ENCODE peak calls at places on chromosome 22, in six cellular contexts. X, J, V, Q, S and N are unnamed samples.

GRCh38 chr22:22123118-22123959 is 121.2 kb upstream of the VPREB1 start:
- DNase-seq in X (no peak), J (no peak), V (no peak), Q (no peak), S (no peak), N (no peak)

GRCh38 chr22:36329217-36330078 is 58.3 kb downstream of the MYH9 start:
- DNase-seq in X (peak; percentile 93), J (peak; percentile 72), V (peak; percentile 84), Q (peak; percentile 78), S (peak; percentile 94), N (no peak)

GRCh38 chr22:24429411-24430365 is 2.3 kb downstream of the ADORA2A start:
- DNase-seq in X (no peak), J (peak; percentile 33), V (no peak), Q (no peak), S (no peak), N (peak; percentile 51)

GRCh38 chr22:46129390-46130041 is 20.8 kb upstream of the PPARA start:
- DNase-seq in X (no peak), J (no peak), V (no peak), Q (no peak), S (no peak), N (peak; percentile 90)

GRCh38 chr22:23431337-23432072 is 148.6 kb downstream of the IGLL1 start:
- DNase-seq in X (peak; percentile 37), J (no peak), V (no peak), Q (peak; percentile 68), S (no peak), N (no peak)

GRCh38 chr22:49014227-49015201 is 813.2 kb downstream of the BRD1 start:
- DNase-seq in X (no peak), J (no peak), V (no peak), Q (no peak), S (no peak), N (no peak)

GRCh38 chr22:22931557-22932270 is 44.1 kb downstream of the IGLL5 start:
- DNase-seq in X (no peak), J (no peak), V (no peak), Q (no peak), S (no peak), N (no peak)

GRCh38 chr22:43889366-43890253 is 2.2 kb downstream of the PNPLA5 start:
- DNase-seq in X (peak; percentile 40), J (peak; percentile 46), V (no peak), Q (no peak), S (peak; percentile 40), N (no peak)

GRCh38 chr22:46280999-46281623 is 13.3 kb downstream of the TTC38 start:
- DNase-seq in X (no peak), J (no peak), V (no peak), Q (no peak), S (no peak), N (no peak)

GRCh38 chr22:24066872-24067271 is 55.8 kb downstream of the CABIN1 start:
- DNase-seq in X (no peak), J (no peak), V (no peak), Q (no peak), S (no peak), N (no peak)

GRCh38 chr22:23531966-23532735 is 47.9 kb downstream of the IGLL1 start:
- DNase-seq in X (no peak), J (no peak), V (no peak), Q (no peak), S (no peak), N (no peak)

GRCh38 chr22:43859621-43860020 is 2.7 kb downstream of the SULT4A1 start:
- DNase-seq in X (no peak), J (no peak), V (no peak), Q (no peak), S (no peak), N (no peak)

GRCh38 chr22:36351921-36352774 is 35.6 kb downstream of the MYH9 start:
- DNase-seq in X (no peak), J (no peak), V (no peak), Q (peak; percentile 59), S (peak; percentile 77), N (no peak)

GRCh38 chr22:20752104-20752741 is 21.7 kb upstream of the SERPIND1 start:
- DNase-seq in X (no peak), J (no peak), V (no peak), Q (no peak), S (no peak), N (no peak)

GRCh38 chr22:20749453-20749852 is 24.5 kb upstream of the SERPIND1 start:
- DNase-seq in X (no peak), J (no peak), V (no peak), Q (no peak), S (no peak), N (no peak)

GRCh38 chr22:20751185-20751851 is 22.6 kb upstream of the SERPIND1 start:
- DNase-seq in X (peak; percentile 51), J (no peak), V (no peak), Q (no peak), S (peak; percentile 8), N (no peak)

GRCh38 chr22:20748820-20749428 is 25.0 kb upstream of the SERPIND1 start:
- DNase-seq in X (no peak), J (peak; percentile 5), V (no peak), Q (no peak), S (no peak), N (peak; percentile 40)

GRCh38 chr22:20750461-20751184 is 23.3 kb upstream of the SERPIND1 start:
- DNase-seq in X (no peak), J (peak; percentile 93), V (no peak), Q (peak; percentile 58), S (peak; percentile 78), N (no peak)
- H3K36me3 ChIP-seq in X (no peaks in the 10 kb centered on the region), J (peaks cover 8% of the 10 kb centered on the region), V (peaks cover 63% of the 10 kb centered on the region), Q (no peaks in the 10 kb centered on the region), S (peaks cover 9% of the 10 kb centered on the region), N (peaks cover 4% of the 10 kb centered on the region)

GRCh38 chr22:27159016-27159415 is 501.6 kb downstream of the MIAT start:
- DNase-seq in X (no peak), J (no peak), V (no peak), Q (no peak), S (no peak), N (no peak)

GRCh38 chr22:27154717-27155116 is 497.3 kb downstream of the MIAT start:
- DNase-seq in X (no peak), J (no peak), V (no peak), Q (no peak), S (no peak), N (no peak)

GRCh38 chr22:27157090-27157489 is 499.7 kb downstream of the MIAT start:
- DNase-seq in X (no peak), J (no peak), V (no peak), Q (no peak), S (no peak), N (no peak)

GRCh38 chr22:27163162-27164137 is 506.1 kb downstream of the MIAT start:
- DNase-seq in X (no peak), J (no peak), V (no peak), Q (no peak), S (no peak), N (no peak)

DNA sequence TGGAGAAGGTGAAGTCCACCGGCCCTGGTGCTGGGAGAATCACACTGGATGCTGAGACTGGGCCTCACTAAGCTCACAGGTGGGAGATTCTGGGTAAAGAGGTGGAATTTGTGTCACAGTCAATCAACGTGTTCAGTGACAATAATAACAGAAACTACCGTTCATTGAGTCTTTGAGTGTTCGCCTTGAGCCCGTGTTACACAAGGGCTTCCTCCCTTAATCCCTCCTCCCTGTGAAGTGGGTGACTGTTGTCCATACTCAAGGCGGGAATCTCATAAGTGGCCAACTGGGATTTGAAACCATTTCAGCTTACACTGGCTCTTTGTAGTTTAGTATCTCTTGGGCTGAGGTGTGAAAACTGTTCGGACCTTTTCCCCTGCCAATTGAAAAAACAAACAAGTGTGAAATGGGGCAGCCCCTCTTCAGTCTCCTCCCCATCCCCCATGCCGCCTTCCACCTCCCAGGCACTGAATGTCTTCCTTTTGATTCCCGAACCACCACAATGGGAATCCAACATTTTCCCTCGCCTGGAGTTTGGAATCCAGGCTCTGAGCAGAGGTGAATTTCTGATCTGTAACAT is 502.4 kb downstream of the MIAT start:
- DNase-seq in X (no peak), J (no peak), V (no peak), Q (no peak), S (no peak), N (no peak)
- H3K4me2 ChIP-seq in X (peak overlapping the region; percentile 46), J (no peak overlapping the region), V (no peak overlapping the region), Q (no peak overlapping the region), S (no peak overlapping the region), N (no peak overlapping the region)

DNA sequence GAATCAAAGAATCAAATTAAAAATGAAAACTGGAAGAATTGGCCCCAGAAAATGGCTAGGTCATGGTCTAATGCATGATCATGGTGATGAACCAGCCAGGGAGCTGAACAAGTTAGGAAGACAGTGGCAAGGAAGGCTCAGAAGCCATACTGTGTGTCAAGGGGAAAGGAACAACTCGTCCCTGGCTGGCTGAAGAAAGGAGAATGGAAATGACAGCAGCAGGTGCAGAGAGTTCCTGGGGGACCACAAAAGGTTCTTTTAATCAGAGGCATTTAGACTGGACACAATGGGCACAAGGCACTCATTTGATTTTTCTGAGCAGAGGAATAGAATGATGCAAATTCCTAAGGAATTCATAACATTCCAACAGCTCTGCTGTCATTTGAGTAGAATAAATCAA is 209.9 kb downstream of the LARGE1 start:
- DNase-seq in X (peak; percentile 46), J (no peak), V (no peak), Q (no peak), S (no peak), N (no peak)
- H2AFZ ChIP-seq in X (no peak overlapping the region), J (no peak overlapping the region), V (no peak overlapping the region), Q (no peak overlapping the region), S (no peak overlapping the region), N (no peak overlapping the region)

DNA sequence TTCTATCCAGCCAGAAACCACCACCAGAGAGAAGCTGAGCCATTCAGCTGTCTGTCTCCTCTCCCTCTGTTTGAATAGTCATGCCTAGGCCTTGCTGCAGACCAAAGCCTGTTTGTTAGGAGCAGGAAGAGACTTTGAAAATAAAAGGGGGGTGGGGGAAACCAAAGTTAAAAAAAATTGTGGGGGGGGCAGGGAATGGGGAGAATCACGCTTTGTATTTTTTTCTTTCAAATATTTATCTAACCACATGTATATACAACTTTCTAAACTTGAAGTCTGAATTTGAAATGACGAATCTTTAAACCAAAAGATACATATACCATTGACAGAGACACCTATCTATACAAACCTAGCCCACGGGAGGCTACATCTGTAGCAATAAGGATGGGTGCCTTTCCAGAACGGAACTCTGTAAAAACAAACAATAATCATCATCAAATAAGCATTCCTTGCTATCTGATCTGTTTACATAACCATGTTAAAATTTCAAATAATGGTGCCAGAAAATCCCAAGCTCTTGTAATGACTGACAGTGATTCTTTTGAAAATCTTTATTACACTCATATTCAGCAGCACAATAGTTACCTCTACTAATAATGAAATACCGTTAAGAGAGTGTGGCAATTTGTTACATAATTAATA is 14.3 kb downstream of the DDX17 start:
- DNase-seq in X (no peak), J (no peak), V (no peak), Q (no peak), S (no peak), N (no peak)
- H3K36me3 ChIP-seq in X (peaks cover 76% of the 10 kb centered on the region), J (peaks cover 96% of the 10 kb centered on the region), V (peaks cover 99% of the 10 kb centered on the region), Q (peaks cover 16% of the 10 kb centered on the region), S (peaks cover 32% of the 10 kb centered on the region), N (peaks cover 88% of the 10 kb centered on the region)

GRCh38 chr22:41910050-41910598 is 4.8 kb downstream of the SHISA8 start:
- DNase-seq in X (peak; percentile 75), J (peak; percentile 29), V (no peak), Q (no peak), S (no peak), N (no peak)
- H3K4me2 ChIP-seq in X (peak overlapping the region; percentile 71), J (peak overlapping the region; percentile 73), V (peak overlapping the region; percentile 49), Q (peak overlapping the region; percentile 79), S (no peak overlapping the region), N (no peak overlapping the region)